ENCODE peak calls at places on chromosomes 13 and 19, in eight cellular contexts. D, F, R, Q, S, X, M and V are unnamed samples.
A peak's percentile ranks its signal among the peaks of the same experiment; 100 is the strongest.

GRCh38 chr19:27870293-27870692 is 1342.7 kb downstream of the UQCRFS1 start:
- DNase-seq in M (no peak), S (no peak), D (no peak), Q (no peak), X (no peak), R (no peak), F (no peak), V (no peak)

GRCh38 chr19:27793128-27793643 is 1419.8 kb downstream of the UQCRFS1 start:
- DNase-seq in D (peak; percentile 82), X (peak; percentile 48), S (peak; percentile 85), F (peak; percentile 88), Q (no peak), R (peak; percentile 84), M (peak; percentile 57), V (peak; percentile 93)

GRCh38 chr13:27161423-27161822 is 10.2 kb downstream of the USP12 start:
- DNase-seq in F (no peak), Q (no peak), D (no peak), S (no peak), R (no peak), X (no peak), M (no peak), V (no peak)

GRCh38 chr13:21078501-21078900 is 17.1 kb upstream of the LATS2 start:
- DNase-seq in Q (peak; percentile 53), D (no peak), S (no peak), M (no peak), X (no peak), R (no peak), F (no peak), V (peak; percentile 68)

GRCh38 chr19:53879145-53880037 is 2.6 kb upstream of the PRKCG start:
- DNase-seq in D (peak; percentile 93), Q (peak; percentile 21), M (no peak), R (peak; percentile 98), S (peak; percentile 91), F (peak; percentile 91), X (peak; percentile 71), V (peak; percentile 96)

GRCh38 chr13:30191491-30192100 is 115.8 kb downstream of the KATNAL1 start:
- DNase-seq in Q (no peak), R (no peak), S (peak; percentile 11), F (no peak), M (no peak), X (no peak), D (no peak), V (peak; percentile 37)

GRCh38 chr19:5292843-5293606 is 47.6 kb downstream of the PTPRS start:
- DNase-seq in X (peak; percentile 34), D (peak; percentile 73), F (peak; percentile 46), Q (no peak), S (peak; percentile 68), R (peak; percentile 81), M (no peak), V (peak; percentile 90)

GRCh38 chr13:73167046-73167820 is 108.4 kb downstream of the KLF5 start:
- DNase-seq in X (no peak), S (no peak), R (no peak), D (no peak), Q (no peak), F (no peak), M (no peak), V (no peak)

DNA sequence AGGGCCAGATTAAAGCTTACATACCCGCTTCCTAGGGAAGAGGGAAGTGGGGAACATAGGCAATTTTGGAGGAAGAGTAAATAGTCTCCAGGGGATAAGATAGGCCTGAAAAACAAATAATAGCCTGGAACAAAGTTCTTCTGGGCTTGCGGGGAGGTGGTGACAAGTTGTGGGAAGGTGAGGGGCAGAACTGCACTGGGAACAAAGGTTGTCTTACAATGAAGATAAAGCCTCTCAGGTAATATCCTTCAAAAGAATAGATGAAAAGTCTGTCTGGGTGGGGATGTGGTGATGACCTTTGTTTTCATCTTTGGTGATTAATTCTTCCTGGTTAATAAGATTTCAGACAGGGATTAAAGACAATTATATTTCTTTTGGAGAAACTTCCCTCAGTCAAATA is 68.8 kb downstream of the CBY2 start:
- DNase-seq in S (no peak), M (no peak), X (no peak), R (no peak), F (no peak), Q (no peak), D (no peak), V (no peak)
- H3K4me3 ChIP-seq in S (no peak overlapping the region), M (no peak overlapping the region), X (no peak overlapping the region), R (no peak overlapping the region), F (no peak overlapping the region), Q (no peak overlapping the region), D (no peak overlapping the region), V (no peak overlapping the region)

GRCh38 chr19:7428651-7429113 is 60.2 kb downstream of the PEX11G start:
- DNase-seq in S (no peak), Q (no peak), R (peak; percentile 66), F (peak; percentile 53), X (no peak), D (no peak), M (no peak), V (no peak)

GRCh38 chr19:7435602-7436001 is 53.2 kb downstream of the PEX11G start:
- DNase-seq in F (no peak), M (no peak), Q (no peak), D (no peak), S (no peak), R (no peak), X (no peak), V (no peak)

GRCh38 chr19:7440188-7440975 is 48.5 kb downstream of the PEX11G start:
- DNase-seq in M (no peak), Q (no peak), R (peak; percentile 80), D (no peak), F (no peak), S (no peak), X (no peak), V (no peak)

DNA sequence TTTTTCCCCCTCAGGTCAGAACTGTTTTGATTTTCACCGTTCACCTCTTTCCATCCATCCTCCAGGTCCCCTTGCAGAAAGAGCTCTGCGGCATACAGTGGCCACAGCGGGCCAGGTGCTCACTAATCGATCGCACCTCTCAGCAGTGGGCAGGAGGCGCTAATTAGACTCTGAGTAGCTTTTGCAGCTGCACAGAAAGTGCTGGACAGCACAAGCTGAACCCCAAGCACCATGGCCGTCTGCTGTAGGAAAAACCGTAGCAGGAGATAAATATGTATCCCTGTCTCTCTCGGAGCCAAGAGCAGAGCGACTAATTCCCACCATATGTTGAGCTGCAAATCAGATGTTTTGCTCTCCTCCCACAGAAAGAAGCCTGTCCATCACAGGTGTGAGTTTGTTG is 54.4 kb downstream of the PEX11G start:
- DNase-seq in X (no peak), M (no peak), R (no peak), S (no peak), F (no peak), D (no peak), Q (no peak), V (peak; percentile 7)
- TF ChIP-seq CTCF in X (no peak), M (no peak), R (no peak), S (no peak), F (no peak), D (no peak), Q (no peak), V (no peak)

GRCh38 chr19:16364231-16364865 is 39.7 kb downstream of the KLF2 start:
- DNase-seq in S (no peak), R (peak; percentile 55), Q (no peak), F (no peak), M (no peak), X (no peak), D (no peak), V (no peak)

GRCh38 chr19:16366056-16366432 is 41.4 kb downstream of the KLF2 start:
- DNase-seq in F (no peak), R (peak; percentile 17), S (no peak), D (no peak), Q (no peak), X (no peak), M (no peak), V (no peak)

GRCh38 chr19:16363852-16364230 is 39.2 kb downstream of the KLF2 start:
- DNase-seq in Q (no peak), F (no peak), D (no peak), S (no peak), M (no peak), X (no peak), R (peak; percentile 58), V (no peak)

GRCh38 chr19:16366433-16367268 is 42.0 kb downstream of the KLF2 start:
- DNase-seq in R (peak; percentile 70), Q (no peak), X (no peak), M (no peak), D (no peak), F (no peak), S (no peak), V (no peak)

GRCh38 chr19:16365300-16365996 is 40.8 kb downstream of the KLF2 start:
- DNase-seq in R (peak; percentile 46), M (no peak), D (no peak), F (no peak), Q (no peak), X (no peak), S (no peak), V (no peak)
- H3K4me3 ChIP-seq in R (no peak overlapping the region), M (no peak overlapping the region), D (no peak overlapping the region), F (no peak overlapping the region), Q (no peak overlapping the region), X (peak overlapping the region; percentile 47), S (no peak overlapping the region), V (no peak overlapping the region)

GRCh38 chr19:19403373-19403901 is 2.0 kb upstream of the GATAD2A start:
- DNase-seq in M (no peak), R (no peak), F (no peak), S (peak; percentile 22), X (no peak), Q (no peak), D (peak; percentile 52), V (peak; percentile 48)

GRCh38 chr19:19405919-19406877 is 723 bp downstream of the GATAD2A start:
- DNase-seq in S (peak; percentile 51), D (peak; percentile 62), M (no peak), X (peak; percentile 20), F (peak; percentile 57), Q (no peak), R (peak; percentile 88), V (peak; percentile 74)

GRCh38 chr19:19402656-19403372 is 2.7 kb upstream of the GATAD2A start:
- DNase-seq in X (no peak), R (no peak), Q (no peak), D (no peak), S (no peak), F (no peak), M (no peak), V (peak; percentile 58)

GRCh38 chr19:19406878-19407639 is 1.6 kb downstream of the GATAD2A start:
- DNase-seq in S (peak; percentile 50), F (peak; percentile 74), M (no peak), Q (no peak), D (peak; percentile 48), X (peak; percentile 43), R (no peak), V (peak; percentile 60)

DNA sequence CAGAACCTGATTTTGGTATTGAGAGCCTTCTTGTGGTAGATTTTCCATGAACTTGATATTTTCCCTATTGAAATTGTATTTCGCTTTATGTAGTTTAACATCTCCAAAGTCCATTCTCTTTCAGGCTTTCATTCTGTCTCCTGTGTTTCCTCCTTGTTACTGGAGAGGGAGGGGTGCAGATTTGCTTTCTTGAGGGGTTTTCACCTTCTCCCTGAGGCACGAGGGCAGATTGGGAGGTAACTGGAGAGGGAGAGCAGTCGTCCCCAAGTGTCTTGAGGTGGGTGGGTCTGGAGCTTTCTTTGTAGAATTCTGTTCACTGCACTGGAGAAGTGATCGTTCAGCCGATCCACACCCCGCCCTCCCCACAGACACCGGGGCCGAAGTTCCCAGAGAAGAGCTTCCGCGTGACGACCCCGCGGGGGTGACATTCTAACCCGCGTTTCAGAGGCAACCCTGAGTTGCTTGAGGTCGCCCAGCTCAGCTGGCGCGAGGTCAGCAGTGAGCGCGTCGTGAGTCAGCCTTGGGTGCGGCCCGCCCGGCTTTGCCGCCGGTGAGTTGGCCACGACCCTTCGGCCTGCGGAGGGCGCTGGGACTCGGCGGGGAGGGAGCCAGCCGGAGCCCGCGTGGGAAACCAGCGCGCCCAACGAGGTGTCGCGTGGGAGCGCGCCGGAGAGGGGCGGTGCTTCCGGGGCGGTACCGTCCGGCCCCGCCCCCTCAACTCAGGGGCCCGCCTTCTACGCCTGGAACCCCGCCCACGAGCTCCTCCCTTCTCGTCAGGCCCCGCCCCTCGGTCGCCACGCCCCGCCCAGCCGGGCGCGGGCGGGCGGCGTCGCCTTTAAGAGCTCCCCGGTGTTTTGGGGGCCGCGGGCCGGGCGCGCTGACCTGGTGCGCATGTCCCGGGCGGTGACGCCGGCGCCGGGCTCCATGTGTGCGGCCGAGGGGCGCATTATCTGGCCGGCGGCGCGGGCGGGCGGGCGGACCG is at the start of gene GATAD2A:
- DNase-seq in D (peak; percentile 96), Q (peak; percentile 66), X (peak; percentile 92), M (peak; percentile 88), S (peak; percentile 95), R (peak; percentile 97), F (peak; percentile 96), V (peak; percentile 98)
- TF ChIP-seq CTCF in D (no peak), Q (peak; percentile 44), X (no peak), M (peak; percentile 56), S (no peak), R (no peak), F (peak; percentile 31), V (peak; percentile 28)